ENCODE peak calls at places on chromosome 14, in seven cellular contexts. I is HL-60, D is HCT116, W is endothelial cell of umbilical vein, P is HepG2, Q is transverse colon, L is SK-N-SH. M is an unnamed sample.

GRCh38 chr14:19743256-19743655 is at the start of gene OR4Q3:
- DNase-seq in D (no peak), P (no peak), L (no peak), Q (no peak), I (no peak), W (no peak), M (no peak)

GRCh38 chr14:105489607-105490317 is 1.3 kb upstream of the TEDC1 start:
- DNase-seq in L (peak), P (peak), W (peak), Q (peak), D (peak), I (peak), M (peak)

GRCh38 chr14:31080060-31080459 is 53.9 kb upstream of the STRN3 start:
- DNase-seq in I (no peak), W (no peak), P (no peak), L (no peak), D (no peak), Q (no peak), M (no peak)

GRCh38 chr14:68140801-68141200 is 321.2 kb downstream of the RAD51B start:
- DNase-seq in I (no peak), W (no peak), Q (no peak), L (no peak), D (no peak), P (no peak), M (no peak)

GRCh38 chr14:95471526-95472304 is 44.7 kb downstream of the SYNE3 start:
- DNase-seq in Q (no peak), P (no peak), W (no peak), D (no peak), L (no peak), I (no peak), M (no peak)

GRCh38 chr14:21987937-21988336 is 314.3 kb upstream of the OR4E1 start:
- DNase-seq in D (peak), P (peak), Q (no peak), W (peak), L (peak), I (no peak), M (no peak)

GRCh38 chr14:68346540-68347232 is 446.2 kb downstream of the ZFP36L1 start:
- DNase-seq in L (no peak), Q (no peak), P (no peak), W (no peak), D (no peak), I (no peak), M (no peak)

GRCh38 chr14:75981426-75981825 is 369 bp downstream of the TGFB3 start:
- DNase-seq in L (no peak), Q (peak), W (peak), D (no peak), P (peak), I (no peak), M (no peak)

GRCh38 chr14:79134346-79134745 is 964.2 kb downstream of the NRXN3 start:
- DNase-seq in D (no peak), P (no peak), L (no peak), I (no peak), Q (no peak), W (no peak), M (no peak)

GRCh38 chr14:60229614-60230013 is 19.4 kb upstream of the PPM1A start:
- DNase-seq in Q (no peak), I (no peak), P (no peak), W (no peak), L (no peak), D (no peak), M (no peak)

GRCh38 chr14:94392510-94392935 is 4.1 kb upstream of the SERPINA1 start:
- DNase-seq in W (no peak), Q (no peak), I (peak), L (no peak), D (no peak), P (peak), M (no peak)

GRCh38 chr14:68668531-68668930 is 124.3 kb downstream of the ZFP36L1 start:
- DNase-seq in D (no peak), Q (no peak), I (no peak), W (no peak), P (no peak), L (no peak), M (no peak)

GRCh38 chr14:95253039-95253620 is 66.6 kb downstream of the CLMN start:
- DNase-seq in L (no peak), I (no peak), D (no peak), Q (no peak), W (peak), P (no peak), M (no peak)

GRCh38 chr14:31926123-31926522 is 151.0 kb upstream of the ARHGAP5 start:
- DNase-seq in D (peak), W (peak), Q (no peak), P (peak), L (peak), I (peak), M (no peak)

GRCh38 chr14:65231286-65231980 is 129.1 kb upstream of the MAX start:
- DNase-seq in W (no peak), I (no peak), Q (no peak), L (no peak), D (no peak), P (peak), M (no peak)

GRCh38 chr14:105774001-105774400 is 247.6 kb downstream of the TMEM121 start:
- DNase-seq in W (no peak), D (no peak), Q (no peak), I (no peak), L (no peak), P (no peak), M (no peak)

GRCh38 chr14:54350196-54350595 is 46.6 kb upstream of the CDKN3 start:
- DNase-seq in D (no peak), L (no peak), W (no peak), Q (no peak), I (no peak), P (no peak), M (no peak)

GRCh38 chr14:96091149-96091693 is 52.1 kb downstream of the C14orf132 start:
- DNase-seq in Q (no peak), P (no peak), D (no peak), I (no peak), W (no peak), L (peak), M (peak)

GRCh38 chr14:33932526-33933292 is 18.2 kb downstream of the EGLN3 start:
- DNase-seq in Q (no peak), L (no peak), W (no peak), P (no peak), D (no peak), I (no peak), M (no peak)

GRCh38 chr14:95227279-95227860 is 70.0 kb upstream of the DICER1 start:
- DNase-seq in Q (no peak), W (peak), P (no peak), I (no peak), L (peak), D (no peak), M (no peak)

GRCh38 chr14:102540310-102541028 is 30.9 kb upstream of the ANKRD9 start:
- DNase-seq in P (peak), I (no peak), L (peak), W (no peak), Q (no peak), D (no peak), M (no peak)

GRCh38 chr14:95137804-95138167 is 19.5 kb downstream of the DICER1 start:
- DNase-seq in I (no peak), D (no peak), P (no peak), W (peak), L (no peak), Q (peak), M (no peak)

GRCh38 chr14:32593290-32593942 is 264.3 kb downstream of the AKAP6 start:
- DNase-seq in W (no peak), P (no peak), I (no peak), D (no peak), L (no peak), Q (no peak), M (no peak)

GRCh38 chr14:105944632-105945610 is 418.5 kb downstream of the TMEM121 start:
- DNase-seq in Q (peak), D (peak), W (no peak), I (peak), L (peak), P (peak), M (peak)

GRCh38 chr14:105486974-105487448 is 325 bp downstream of the CRIP1 start:
- DNase-seq in L (no peak), P (no peak), I (no peak), W (no peak), Q (peak), D (no peak), M (peak)

GRCh38 chr14:61493239-61493638 is 171.9 kb downstream of the PRKCH start:
- DNase-seq in P (no peak), W (peak), Q (no peak), D (no peak), L (no peak), I (no peak), M (no peak)

GRCh38 chr14:85529803-85530574 is at the start of gene FLRT2:
- DNase-seq in W (peak), L (no peak), D (no peak), Q (no peak), I (no peak), P (no peak), M (peak)

GRCh38 chr14:65813760-65814387 is 401.3 kb downstream of the FUT8 start:
- DNase-seq in D (no peak), L (no peak), P (no peak), W (no peak), Q (no peak), I (no peak), M (no peak)

GRCh38 chr14:68665116-68665515 is 127.8 kb downstream of the ZFP36L1 start:
- DNase-seq in L (no peak), Q (no peak), I (no peak), D (no peak), W (peak), P (no peak), M (no peak)

DNA sequence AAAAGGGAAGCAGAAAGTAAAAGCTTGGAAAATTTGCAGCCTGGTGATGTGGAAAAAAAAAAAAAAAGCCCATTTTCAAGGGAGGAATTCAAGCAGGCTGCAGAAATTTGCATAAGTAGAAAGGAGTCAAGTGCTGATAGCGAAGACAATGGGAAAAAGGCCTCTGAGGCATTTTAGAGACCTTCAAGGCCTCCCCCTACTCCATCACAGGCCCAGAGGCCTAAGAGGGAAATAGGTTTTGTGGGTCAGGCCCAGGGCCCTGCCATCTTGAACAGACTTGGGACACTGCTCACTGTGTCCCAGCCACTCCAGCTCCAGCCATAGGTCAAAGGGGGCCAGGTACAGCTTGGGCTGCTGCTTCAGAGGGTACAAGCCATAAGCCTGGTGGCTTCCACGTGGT is 13.8 kb upstream of the PRKD1 start:
- DNase-seq in Q (no peak), P (no peak), L (no peak), W (no peak), D (no peak), I (no peak), M (no peak)
- TF ChIP-seq POLR2AphosphoS5 in Q (no peak), P (no peak), L (no peak), W (no peak), D (no peak), I (no peak), M (no peak)

GRCh38 chr14:103765526-103765925 is 49.9 kb downstream of the ZFYVE21 start:
- DNase-seq in D (no peak), Q (no peak), I (no peak), P (no peak), L (no peak), W (peak), M (no peak)
- TF ChIP-seq POLR2AphosphoS5 in D (no peak), Q (no peak), I (no peak), P (no peak), L (no peak), W (no peak), M (no peak)

GRCh38 chr14:80269338-80269935 is 58.1 kb upstream of the DIO2 start:
- DNase-seq in I (no peak), D (no peak), W (peak), L (no peak), Q (no peak), P (no peak), M (no peak)
- TF ChIP-seq POLR2AphosphoS5 in I (no peak), D (no peak), W (no peak), L (no peak), Q (no peak), P (no peak), M (no peak)

GRCh38 chr14:74922752-74923401 is at the start of gene RPS6KL1:
- DNase-seq in L (peak), P (peak), I (peak), W (peak), D (peak), Q (peak), M (peak)
- TF ChIP-seq POLR2AphosphoS5 in L (no peak), P (peak), I (no peak), W (peak), D (peak), Q (peak), M (no peak)

GRCh38 chr14:63248211-63248610 is 44.0 kb downstream of the RHOJ start:
- DNase-seq in P (no peak), Q (no peak), W (peak), D (no peak), I (no peak), L (no peak), M (no peak)
- TF ChIP-seq POLR2AphosphoS5 in P (no peak), Q (no peak), W (no peak), D (no peak), I (no peak), L (no peak), M (no peak)

DNA sequence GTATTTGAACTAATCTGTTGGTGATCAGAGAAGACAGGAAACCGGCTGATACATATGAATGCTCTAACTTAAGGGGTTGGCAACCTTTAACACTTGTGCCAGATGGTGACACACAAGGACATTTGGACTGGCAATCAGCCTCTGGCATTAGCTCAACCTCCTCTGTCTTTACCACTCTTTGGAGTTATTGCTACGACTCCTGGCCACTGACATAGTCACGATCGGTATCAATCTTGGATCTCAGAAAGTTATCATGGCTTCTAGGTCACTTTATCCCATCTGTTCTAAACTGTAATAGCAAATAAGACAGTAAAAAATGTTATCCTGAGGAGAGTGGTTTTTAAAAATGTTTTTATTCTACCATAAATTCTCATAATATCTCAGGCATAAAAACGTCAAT is 575.2 kb upstream of the MDGA2 start:
- DNase-seq in I (no peak), Q (no peak), L (no peak), W (no peak), D (no peak), P (no peak), M (no peak)
- TF ChIP-seq POLR2AphosphoS5 in I (no peak), Q (no peak), L (no peak), W (no peak), D (no peak), P (no peak), M (no peak)

DNA sequence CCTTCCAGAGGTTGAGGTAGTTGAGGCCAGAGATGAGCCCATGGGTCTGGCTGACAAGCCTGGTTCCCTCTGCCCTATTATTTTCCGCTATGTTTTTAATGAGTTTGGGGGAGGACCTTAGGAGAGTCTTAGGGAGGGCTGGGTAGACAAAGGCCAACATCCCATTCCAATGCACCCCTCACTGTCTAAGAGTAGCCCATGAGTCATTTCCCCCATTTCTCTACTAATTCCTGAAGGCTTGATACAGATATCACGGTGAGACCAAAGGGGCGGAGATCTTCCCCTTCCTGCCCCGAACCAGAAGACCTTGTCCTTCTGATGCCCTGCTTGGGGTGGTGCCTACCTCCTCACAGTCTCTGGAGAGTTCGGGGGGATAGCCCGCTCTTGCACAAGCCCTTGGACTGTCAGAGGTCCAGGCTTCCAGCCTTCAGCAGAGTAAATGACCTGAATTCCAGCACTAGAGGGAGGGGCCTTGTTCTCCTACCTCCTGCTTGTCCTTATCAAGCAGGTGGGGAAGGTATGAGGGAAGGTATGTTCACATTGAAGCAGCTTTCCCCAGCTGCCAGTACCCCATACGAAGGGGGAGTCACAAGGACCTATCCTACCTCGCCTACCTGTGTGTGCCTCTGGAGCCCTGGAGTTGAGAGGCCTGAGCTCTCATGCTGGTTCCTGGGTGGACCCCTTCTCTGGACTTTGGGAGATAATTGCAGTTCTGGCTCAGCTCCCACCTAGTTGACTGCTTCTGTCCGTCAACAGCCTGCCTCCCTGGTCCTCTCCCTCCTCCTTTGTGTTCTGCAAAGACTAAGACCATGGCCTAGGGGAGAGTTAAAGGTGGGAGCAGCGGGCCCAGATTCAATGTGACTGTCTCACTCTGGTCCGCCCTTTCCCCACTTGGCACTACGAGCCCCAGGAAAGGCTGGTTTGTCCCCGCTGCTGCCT is 3.7 kb downstream of the PSMB11 start:
- DNase-seq in Q (no peak), W (peak), L (no peak), D (no peak), P (no peak), I (no peak), M (no peak)
- TF ChIP-seq POLR2AphosphoS5 in Q (no peak), W (no peak), L (no peak), D (no peak), P (no peak), I (no peak), M (no peak)

DNA sequence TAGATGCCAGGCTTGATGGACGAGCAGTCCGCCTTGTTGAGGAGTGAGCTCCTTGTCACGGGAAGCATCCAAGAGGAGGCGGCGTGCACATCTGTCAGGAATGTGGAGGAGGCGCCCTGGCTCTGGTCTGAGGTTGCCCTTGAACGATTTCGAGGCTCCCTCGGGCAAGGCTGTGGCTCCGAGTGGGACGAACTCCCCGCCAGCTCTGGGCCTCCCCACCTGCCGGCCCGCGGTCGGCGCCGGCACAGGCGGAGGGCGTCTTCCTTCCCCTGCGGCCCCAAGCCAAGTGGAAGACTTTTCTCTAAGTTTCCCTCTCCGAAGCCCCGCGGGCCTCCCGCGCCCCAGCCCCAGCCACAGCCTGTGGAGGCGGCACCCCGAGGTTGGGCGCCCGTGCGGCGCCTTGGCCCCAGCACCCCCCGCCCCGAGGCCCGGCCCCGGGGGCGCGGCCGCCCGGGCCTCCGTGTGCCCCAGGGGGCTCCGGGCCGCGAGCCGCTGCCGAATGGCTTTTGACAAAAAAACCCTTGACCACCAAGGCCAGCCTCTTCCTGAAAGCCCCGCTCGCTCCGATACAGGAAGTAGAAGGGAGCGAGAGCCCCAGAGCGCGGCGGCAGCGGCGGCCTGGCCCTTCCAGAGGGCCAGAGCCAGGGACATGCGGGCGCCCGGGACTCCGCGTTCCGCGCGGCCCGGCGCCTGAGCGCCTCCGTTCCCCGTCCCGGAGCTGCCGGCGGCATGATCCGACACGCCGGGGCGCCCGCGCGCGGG is at the start of gene RIN3:
- DNase-seq in P (peak), L (peak), Q (peak), W (peak), I (no peak), D (no peak), M (no peak)
- TF ChIP-seq POLR2AphosphoS5 in P (peak), L (no peak), Q (no peak), W (peak), I (peak), D (peak), M (no peak)

GRCh38 chr14:91409991-91410401 is 7.6 kb downstream of the CCDC88C start:
- DNase-seq in W (no peak), I (no peak), Q (no peak), D (no peak), L (no peak), P (no peak), M (no peak)
- TF ChIP-seq POLR2AphosphoS5 in W (no peak), I (no peak), Q (no peak), D (no peak), L (no peak), P (no peak), M (no peak)